ENCODE peak calls at places on chromosomes 6 and 20, in six cellular contexts. D is astrocyte of the spinal cord; W is activated CD4-positive, alpha-beta T cell treated with anti-CD3 and anti-CD28 coated beads, Interleukin-2, amount 10 ng/mL, durations not matched to agents 7 days and 5 days; X is cardiac muscle cell; H is central memory CD4-positive, alpha-beta T cell; Q is substantia nigra. C is an unnamed sample.
A peak's percentile ranks its signal among the peaks of the same experiment; 100 is the strongest.

GRCh38 chr6:119960065-119960464 is 610.5 kb upstream of the MAN1A1 start:
- DNase-seq in Q (no peak), W (no peak), H (no peak), X (no peak), D (no peak), C (no peak)

GRCh38 chr6:5096482-5096881 is 11.3 kb downstream of the PPP1R3G start:
- DNase-seq in W (no peak), H (no peak), X (no peak), Q (no peak), D (no peak), C (no peak)

GRCh38 chr20:32674362-32674789 is 635 bp upstream of the C20orf203 start:
- DNase-seq in X (peak; percentile 64), W (peak; percentile 82), D (peak; percentile 48), H (peak; percentile 54), Q (no peak), C (peak; percentile 35)

GRCh38 chr6:6007311-6008113 is 787 bp upstream of the NRN1 start:
- DNase-seq in W (peak; percentile 48), H (no peak), Q (no peak), X (no peak), D (no peak), C (no peak)

GRCh38 chr20:54499111-54499510 is 23.7 kb downstream of the DOK5 start:
- DNase-seq in X (no peak), H (no peak), D (no peak), W (no peak), Q (no peak), C (no peak)

GRCh38 chr6:3341467-3341866 is 82.7 kb downstream of the PSMG4 start:
- DNase-seq in H (no peak), Q (no peak), D (peak; percentile 93), W (no peak), X (peak; percentile 90), C (peak; percentile 95)

GRCh38 chr6:112343375-112343774 is 3.8 kb upstream of the RFPL4B start:
- DNase-seq in D (no peak), X (no peak), H (no peak), W (no peak), Q (no peak), C (no peak)

GRCh38 chr20:19252670-19253120 is 40.3 kb downstream of the SLC24A3 start:
- DNase-seq in X (peak; percentile 74), Q (no peak), H (no peak), W (no peak), D (no peak), C (peak; percentile 93)

GRCh38 chr6:26538936-26539615 is 910 bp downstream of the HMGN4 start:
- DNase-seq in Q (no peak), D (no peak), W (no peak), H (no peak), X (no peak), C (no peak)